ENCODE peak calls at places on chromosomes 5 and 9, in nine cellular contexts. One of them, this sample, is unnamed.

GRCh38 chr9:7788772-7789171 is 10.8 kb downstream of the DMAC1 start:
- DNase-seq in uterus: no peak
- DNase-seq in astrocyte of the cerebellum: no peak
- DNase-seq in GM12864: no peak
- DNase-seq in dorsolateral prefrontal cortex: no peak
- DNase-seq in tibial artery: no peak
- DNase-seq in epithelial cell of esophagus: no peak
- DNase-seq in AG04449: no peak
- DNase-seq in tibial nerve: no peak
- DNase-seq in this sample: no peak

GRCh38 chr5:15106530-15107283 is 235.1 kb upstream of the ANKH start:
- DNase-seq in GM12864: no peak
- DNase-seq in tibial artery: no peak
- DNase-seq in dorsolateral prefrontal cortex: no peak
- DNase-seq in tibial nerve: no peak
- DNase-seq in AG04449: no peak
- DNase-seq in uterus: no peak
- DNase-seq in epithelial cell of esophagus: no peak
- DNase-seq in astrocyte of the cerebellum: no peak
- DNase-seq in this sample: no peak

GRCh38 chr9:108180511-108180910 is 675.3 kb downstream of the ACTL7B start:
- DNase-seq in tibial artery: peak
- DNase-seq in AG04449: no peak
- DNase-seq in tibial nerve: peak
- DNase-seq in astrocyte of the cerebellum: no peak
- DNase-seq in epithelial cell of esophagus: no peak
- DNase-seq in uterus: no peak
- DNase-seq in GM12864: no peak
- DNase-seq in dorsolateral prefrontal cortex: no peak
- DNase-seq in this sample: no peak

GRCh38 chr9:134373953-134374300 is 47.7 kb downstream of the RXRA start:
- DNase-seq in AG04449: no peak
- DNase-seq in epithelial cell of esophagus: no peak
- DNase-seq in dorsolateral prefrontal cortex: no peak
- DNase-seq in tibial nerve: no peak
- DNase-seq in GM12864: no peak
- DNase-seq in astrocyte of the cerebellum: no peak
- DNase-seq in uterus: no peak
- DNase-seq in tibial artery: no peak
- DNase-seq in this sample: no peak

GRCh38 chr9:33466565-33467495 is 6.9 kb downstream of the NOL6 start:
- DNase-seq in astrocyte of the cerebellum: peak
- DNase-seq in dorsolateral prefrontal cortex: peak
- DNase-seq in epithelial cell of esophagus: peak
- DNase-seq in AG04449: no peak
- DNase-seq in GM12864: no peak
- DNase-seq in uterus: peak
- DNase-seq in tibial artery: peak
- DNase-seq in tibial nerve: peak
- DNase-seq in this sample: peak

GRCh38 chr9:93089481-93089991 is 6.5 kb upstream of the CARD19 start:
- DNase-seq in astrocyte of the cerebellum: no peak
- DNase-seq in tibial artery: no peak
- DNase-seq in tibial nerve: no peak
- DNase-seq in AG04449: no peak
- DNase-seq in uterus: peak
- DNase-seq in epithelial cell of esophagus: no peak
- DNase-seq in dorsolateral prefrontal cortex: peak
- DNase-seq in GM12864: no peak
- DNase-seq in this sample: no peak

GRCh38 chr5:167352801-167353200 is 938.6 kb upstream of the WWC1 start:
- DNase-seq in AG04449: no peak
- DNase-seq in dorsolateral prefrontal cortex: no peak
- DNase-seq in GM12864: no peak
- DNase-seq in tibial artery: no peak
- DNase-seq in uterus: no peak
- DNase-seq in epithelial cell of esophagus: no peak
- DNase-seq in astrocyte of the cerebellum: no peak
- DNase-seq in tibial nerve: no peak
- DNase-seq in this sample: no peak

GRCh38 chr9:16282216-16282615 is 588.3 kb downstream of the BNC2 start:
- DNase-seq in tibial nerve: no peak
- DNase-seq in uterus: no peak
- DNase-seq in dorsolateral prefrontal cortex: no peak
- DNase-seq in GM12864: no peak
- DNase-seq in epithelial cell of esophagus: peak
- DNase-seq in astrocyte of the cerebellum: peak
- DNase-seq in tibial artery: no peak
- DNase-seq in AG04449: peak
- DNase-seq in this sample: no peak

GRCh38 chr9:108634164-108634563 is 221.6 kb downstream of the ACTL7B start:
- DNase-seq in epithelial cell of esophagus: peak
- DNase-seq in tibial artery: no peak
- DNase-seq in uterus: no peak
- DNase-seq in tibial nerve: no peak
- DNase-seq in dorsolateral prefrontal cortex: no peak
- DNase-seq in GM12864: no peak
- DNase-seq in astrocyte of the cerebellum: no peak
- DNase-seq in AG04449: no peak
- DNase-seq in this sample: no peak

GRCh38 chr9:129419382-129419899 is 201.5 kb downstream of the C9orf50 start:
- DNase-seq in astrocyte of the cerebellum: no peak
- DNase-seq in dorsolateral prefrontal cortex: no peak
- DNase-seq in tibial artery: no peak
- DNase-seq in GM12864: no peak
- DNase-seq in tibial nerve: no peak
- DNase-seq in uterus: no peak
- DNase-seq in epithelial cell of esophagus: no peak
- DNase-seq in AG04449: no peak
- DNase-seq in this sample: no peak

GRCh38 chr5:1806974-1807373 is 5.8 kb downstream of the NDUFS6 start:
- DNase-seq in dorsolateral prefrontal cortex: no peak
- DNase-seq in astrocyte of the cerebellum: no peak
- DNase-seq in epithelial cell of esophagus: no peak
- DNase-seq in tibial artery: peak
- DNase-seq in AG04449: no peak
- DNase-seq in uterus: no peak
- DNase-seq in GM12864: no peak
- DNase-seq in tibial nerve: no peak
- DNase-seq in this sample: no peak

GRCh38 chr5:43602818-43603534 is at the start of gene NNT:
- DNase-seq in AG04449: no peak
- DNase-seq in tibial nerve: peak
- DNase-seq in GM12864: peak
- DNase-seq in astrocyte of the cerebellum: no peak
- DNase-seq in tibial artery: peak
- DNase-seq in dorsolateral prefrontal cortex: peak
- DNase-seq in uterus: peak
- DNase-seq in epithelial cell of esophagus: peak
- DNase-seq in this sample: peak

GRCh38 chr9:95182854-95183563 is 134.5 kb downstream of the FANCC start:
- DNase-seq in astrocyte of the cerebellum: no peak
- DNase-seq in AG04449: no peak
- DNase-seq in tibial nerve: no peak
- DNase-seq in epithelial cell of esophagus: no peak
- DNase-seq in tibial artery: no peak
- DNase-seq in uterus: no peak
- DNase-seq in GM12864: no peak
- DNase-seq in dorsolateral prefrontal cortex: no peak
- DNase-seq in this sample: no peak
- TF ChIP-seq CTCF in astrocyte of the cerebellum: peak
- TF ChIP-seq CTCF in AG04449: peak
- TF ChIP-seq CTCF in tibial nerve: peak
- TF ChIP-seq CTCF in epithelial cell of esophagus: peak
- TF ChIP-seq CTCF in tibial artery: peak
- TF ChIP-seq CTCF in uterus: no peak
- TF ChIP-seq CTCF in GM12864: no peak
- TF ChIP-seq CTCF in dorsolateral prefrontal cortex: no peak
- TF ChIP-seq CTCF in this sample: no peak

DNA sequence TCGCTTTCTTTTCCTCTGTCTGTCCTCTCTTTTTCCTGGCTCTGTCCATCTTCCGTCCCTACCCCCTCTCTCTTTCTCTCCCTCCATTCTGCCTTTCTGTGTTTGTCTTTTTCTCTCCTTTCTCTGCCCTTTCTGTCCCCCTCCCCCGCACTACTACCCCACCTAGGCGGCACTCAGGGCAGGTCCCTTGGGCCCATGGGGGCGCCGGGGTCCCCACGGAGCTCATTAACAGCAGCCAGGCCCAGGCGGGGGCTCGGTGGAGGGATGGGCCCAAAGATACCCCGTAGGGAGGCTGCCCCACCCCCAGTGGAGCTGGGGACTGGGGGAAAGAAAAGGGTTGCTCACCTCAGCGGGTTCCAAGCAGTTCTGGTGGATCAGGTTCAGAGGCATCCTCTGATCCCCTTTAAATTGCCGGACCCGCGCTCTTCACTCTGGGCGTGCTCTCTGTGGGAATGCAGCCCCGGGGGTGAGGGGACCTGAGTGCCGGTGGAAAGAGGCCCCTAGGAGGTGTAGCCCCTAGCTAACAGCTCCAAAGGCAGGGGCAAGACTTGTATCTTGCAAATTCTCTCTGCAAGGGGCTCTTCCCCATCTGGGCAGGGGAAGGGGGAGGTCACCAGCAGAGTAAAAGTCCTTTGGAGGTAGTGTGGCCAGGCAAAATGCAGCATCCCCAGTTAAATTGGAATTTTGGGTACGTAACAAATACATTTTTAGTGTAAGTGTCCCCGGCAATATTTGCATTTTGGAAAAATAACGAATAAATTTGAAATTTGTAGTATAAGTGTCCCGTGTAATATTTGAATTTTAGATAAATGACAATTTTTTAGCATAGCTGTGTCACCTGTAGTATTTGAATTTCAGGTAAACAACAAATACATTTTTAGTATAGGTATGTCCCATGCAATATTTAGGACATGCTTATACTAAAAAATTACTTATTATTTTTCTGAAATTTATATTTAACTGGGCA is 7.4 kb downstream of the LHX2 start:
- DNase-seq in GM12864: no peak
- DNase-seq in tibial nerve: no peak
- DNase-seq in epithelial cell of esophagus: no peak
- DNase-seq in AG04449: no peak
- DNase-seq in uterus: no peak
- DNase-seq in tibial artery: no peak
- DNase-seq in astrocyte of the cerebellum: no peak
- DNase-seq in dorsolateral prefrontal cortex: no peak
- DNase-seq in this sample: no peak
- H3K4me3 ChIP-seq in GM12864: no peak
- H3K4me3 ChIP-seq in tibial nerve: no peak
- H3K4me3 ChIP-seq in epithelial cell of esophagus: no peak
- H3K4me3 ChIP-seq in AG04449: no peak
- H3K4me3 ChIP-seq in uterus: no peak
- H3K4me3 ChIP-seq in tibial artery: peak
- H3K4me3 ChIP-seq in astrocyte of the cerebellum: no peak
- H3K4me3 ChIP-seq in dorsolateral prefrontal cortex: peak
- H3K4me3 ChIP-seq in this sample: no peak

GRCh38 chr5:157828031-157828948 is 30.7 kb downstream of the CLINT1 start:
- DNase-seq in tibial nerve: no peak
- DNase-seq in uterus: no peak
- DNase-seq in astrocyte of the cerebellum: no peak
- DNase-seq in GM12864: no peak
- DNase-seq in dorsolateral prefrontal cortex: no peak
- DNase-seq in AG04449: no peak
- DNase-seq in tibial artery: no peak
- DNase-seq in epithelial cell of esophagus: no peak
- DNase-seq in this sample: peak

GRCh38 chr5:157823655-157824054 is 35.3 kb downstream of the CLINT1 start:
- DNase-seq in astrocyte of the cerebellum: no peak
- DNase-seq in uterus: no peak
- DNase-seq in epithelial cell of esophagus: no peak
- DNase-seq in tibial artery: no peak
- DNase-seq in dorsolateral prefrontal cortex: no peak
- DNase-seq in tibial nerve: no peak
- DNase-seq in AG04449: no peak
- DNase-seq in GM12864: no peak
- DNase-seq in this sample: no peak

GRCh38 chr5:157827429-157827828 is 31.5 kb downstream of the CLINT1 start:
- DNase-seq in AG04449: no peak
- DNase-seq in astrocyte of the cerebellum: peak
- DNase-seq in GM12864: no peak
- DNase-seq in dorsolateral prefrontal cortex: no peak
- DNase-seq in tibial nerve: no peak
- DNase-seq in epithelial cell of esophagus: no peak
- DNase-seq in tibial artery: no peak
- DNase-seq in uterus: no peak
- DNase-seq in this sample: no peak

DNA sequence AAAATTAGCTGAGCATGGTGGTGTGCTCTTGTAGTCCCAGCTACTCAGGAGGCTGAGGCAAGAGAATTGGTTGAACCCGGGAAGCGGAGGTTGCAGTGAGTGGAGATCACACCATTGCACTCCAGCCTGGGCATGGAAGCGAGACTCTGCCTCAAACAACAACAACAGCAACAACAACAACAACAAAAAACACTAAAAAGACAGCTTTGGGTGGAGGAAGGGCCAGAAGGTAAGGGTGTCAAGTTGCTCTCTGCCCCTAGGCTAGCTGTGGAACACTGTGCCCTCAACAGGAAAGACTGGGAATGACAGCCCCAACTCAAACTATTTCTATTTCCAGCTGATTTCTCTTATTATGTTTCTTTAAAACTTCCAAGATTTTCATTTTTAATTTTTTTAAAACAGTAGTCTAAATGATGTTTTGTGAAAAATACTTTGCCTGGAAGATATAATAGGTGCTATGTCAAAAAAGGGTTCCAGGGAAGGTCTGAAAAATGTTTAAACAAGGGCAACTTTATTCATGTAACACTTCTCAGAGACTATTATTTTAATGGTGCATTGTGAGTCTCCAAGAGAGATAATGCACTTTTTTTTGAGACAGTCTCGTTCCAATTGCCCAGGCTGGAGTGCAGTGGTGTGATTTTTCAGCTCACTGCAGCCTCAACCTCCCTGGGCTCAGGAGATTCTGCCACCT is 29.9 kb downstream of the CLINT1 start:
- DNase-seq in AG04449: no peak
- DNase-seq in epithelial cell of esophagus: peak
- DNase-seq in GM12864: no peak
- DNase-seq in uterus: no peak
- DNase-seq in dorsolateral prefrontal cortex: no peak
- DNase-seq in tibial nerve: no peak
- DNase-seq in astrocyte of the cerebellum: no peak
- DNase-seq in tibial artery: no peak
- DNase-seq in this sample: peak
- TF ChIP-seq CTCF in AG04449: peak
- TF ChIP-seq CTCF in epithelial cell of esophagus: peak
- TF ChIP-seq CTCF in GM12864: peak
- TF ChIP-seq CTCF in uterus: no peak
- TF ChIP-seq CTCF in dorsolateral prefrontal cortex: no peak
- TF ChIP-seq CTCF in tibial nerve: no peak
- TF ChIP-seq CTCF in astrocyte of the cerebellum: peak
- TF ChIP-seq CTCF in tibial artery: no peak
- TF ChIP-seq CTCF in this sample: peak

DNA sequence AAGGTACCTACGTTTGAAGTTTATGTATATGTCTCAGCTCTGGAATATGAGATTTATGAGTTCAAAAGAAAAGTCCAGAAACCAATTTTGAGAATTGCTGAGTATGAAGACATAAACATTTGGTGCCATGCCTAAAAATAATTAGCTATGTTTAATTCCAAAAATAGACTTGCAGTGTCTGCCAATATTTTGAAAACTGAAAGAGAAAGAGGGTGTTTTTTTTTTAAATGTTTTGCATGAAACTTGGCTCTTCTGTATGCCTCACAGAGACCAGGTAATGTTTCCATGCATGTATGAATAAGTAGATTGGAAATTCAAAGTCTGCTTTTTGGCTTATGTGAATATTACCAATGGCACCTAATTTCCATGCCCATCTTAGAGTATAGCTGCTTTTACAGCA is 634.4 kb upstream of the C9orf72 start:
- DNase-seq in epithelial cell of esophagus: no peak
- DNase-seq in GM12864: no peak
- DNase-seq in dorsolateral prefrontal cortex: no peak
- DNase-seq in tibial artery: no peak
- DNase-seq in AG04449: no peak
- DNase-seq in tibial nerve: no peak
- DNase-seq in uterus: no peak
- DNase-seq in astrocyte of the cerebellum: no peak
- DNase-seq in this sample: no peak
- H3K4me3 ChIP-seq in epithelial cell of esophagus: no peak
- H3K4me3 ChIP-seq in GM12864: no peak
- H3K4me3 ChIP-seq in dorsolateral prefrontal cortex: no peak
- H3K4me3 ChIP-seq in tibial artery: no peak
- H3K4me3 ChIP-seq in AG04449: no peak
- H3K4me3 ChIP-seq in tibial nerve: no peak
- H3K4me3 ChIP-seq in uterus: no peak
- H3K4me3 ChIP-seq in astrocyte of the cerebellum: no peak
- H3K4me3 ChIP-seq in this sample: no peak

This sample was measured in GM12865.